ENCODE peak calls at places on chromosome 17, in eight cellular contexts. H is heart right ventricle, K is astrocyte of the spinal cord, D is PC-9, O is AG04449, F is AG09309, I is adrenal gland, X is fibroblast of mammary gland. B is an unnamed sample.

GRCh38 chr17:7440113-7440822 is 956 bp downstream of the FGF11 start:
- DNase-seq in H (peak; percentile 67), K (peak; percentile 6), D (no peak), O (no peak), F (no peak), I (peak; percentile 86), X (no peak), B (no peak)

GRCh38 chr17:15086776-15087175 is 178.3 kb downstream of the PMP22 start:
- DNase-seq in H (no peak), K (no peak), D (no peak), O (no peak), F (no peak), I (no peak), X (no peak), B (no peak)

GRCh38 chr17:28612936-28613872 is 781 bp downstream of the RSKR start:
- DNase-seq in H (no peak), K (peak; percentile 38), D (no peak), O (no peak), F (no peak), I (peak; percentile 36), X (peak; percentile 30), B (no peak)

GRCh38 chr17:38545531-38546225 is 60.1 kb downstream of the SRCIN1 start:
- DNase-seq in H (no peak), K (no peak), D (no peak), O (no peak), F (no peak), I (no peak), X (no peak), B (no peak)

GRCh38 chr17:16442141-16442540 is 26.8 kb downstream of the TRPV2 start:
- DNase-seq in H (no peak), K (peak; percentile 35), D (no peak), O (no peak), F (no peak), I (no peak), X (peak; percentile 62), B (no peak)

GRCh38 chr17:50186661-50187402 is 14.6 kb downstream of the COL1A1 start:
- DNase-seq in H (no peak), K (peak; percentile 83), D (no peak), O (no peak), F (no peak), I (no peak), X (peak; percentile 72), B (no peak)

GRCh38 chr17:55672585-55673501 is 49.8 kb downstream of the TMEM100 start:
- DNase-seq in H (no peak), K (no peak), D (no peak), O (no peak), F (no peak), I (no peak), X (peak; percentile 73), B (no peak)

GRCh38 chr17:15263206-15263579 is 1.9 kb downstream of the PMP22 start:
- DNase-seq in H (peak; percentile 87), K (peak; percentile 90), D (no peak), O (no peak), F (peak; percentile 71), I (peak; percentile 47), X (peak; percentile 88), B (peak; percentile 79)

GRCh38 chr17:69960755-69961154 is 114.3 kb upstream of the KCNJ16 start:
- DNase-seq in H (peak; percentile 39), K (no peak), D (no peak), O (no peak), F (no peak), I (peak; percentile 52), X (no peak), B (no peak)

GRCh38 chr17:82965371-82965770 is 114.0 kb upstream of the METRNL start:
- DNase-seq in H (no peak), K (no peak), D (no peak), O (no peak), F (no peak), I (no peak), X (no peak), B (no peak)

GRCh38 chr17:82962163-82962720 is 117.2 kb upstream of the METRNL start:
- DNase-seq in H (no peak), K (peak; percentile 12), D (no peak), O (no peak), F (peak; percentile 17), I (no peak), X (peak; percentile 57), B (no peak)

GRCh38 chr17:82964851-82965341 is 114.5 kb upstream of the METRNL start:
- DNase-seq in H (no peak), K (no peak), D (no peak), O (no peak), F (no peak), I (no peak), X (no peak), B (no peak)

GRCh38 chr17:82961366-82962162 is 117.8 kb upstream of the METRNL start:
- DNase-seq in H (no peak), K (no peak), D (no peak), O (no peak), F (no peak), I (no peak), X (no peak), B (no peak)

DNA sequence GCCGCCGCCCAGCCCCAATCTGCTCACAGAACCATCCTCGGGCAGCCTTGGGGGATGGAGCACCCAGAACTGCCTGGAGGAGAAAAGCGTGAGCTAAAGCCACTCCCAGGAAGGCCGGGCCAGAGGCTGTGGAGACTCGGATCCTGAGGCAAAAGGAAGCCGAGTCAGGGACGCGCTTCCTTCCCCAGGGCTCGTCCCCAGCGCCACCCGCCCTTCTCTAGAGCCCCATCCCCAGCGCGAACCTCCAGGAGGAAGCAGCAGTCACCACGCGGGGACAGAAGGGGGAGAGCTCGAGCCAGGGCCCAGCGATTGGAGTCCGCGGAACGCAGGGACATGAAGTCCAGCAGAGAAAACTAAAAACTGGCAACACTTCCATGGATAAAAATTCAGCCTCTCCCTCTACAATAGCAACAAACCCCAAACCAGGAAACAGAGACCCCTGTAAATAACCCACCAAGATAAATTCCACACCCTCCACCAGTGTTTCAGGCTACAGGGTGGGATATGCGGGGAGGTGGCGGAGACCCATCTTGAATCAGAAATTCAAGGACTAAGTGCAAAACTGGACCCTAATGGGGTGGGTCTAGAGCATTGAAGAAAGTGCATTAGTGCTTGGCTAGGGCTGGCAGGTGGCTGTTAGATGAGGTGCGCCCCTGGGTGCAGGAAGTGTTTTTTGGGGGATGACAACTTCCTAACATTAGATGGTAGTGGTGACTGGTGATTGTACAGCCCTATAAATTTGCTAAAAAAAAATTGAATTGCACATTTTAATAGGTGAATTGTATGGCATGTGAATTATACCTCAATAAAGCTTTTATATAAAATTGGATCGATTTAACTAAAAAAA is 116.1 kb upstream of the METRNL start:
- DNase-seq in H (peak; percentile 82), K (peak; percentile 78), D (no peak), O (no peak), F (peak; percentile 63), I (peak; percentile 61), X (peak; percentile 70), B (peak; percentile 17)
- TF ChIP-seq CTCF in H (peak; percentile 86), K (peak; percentile 94), D (no peak), O (peak; percentile 94), F (peak; percentile 92), I (peak; percentile 79), X (peak; percentile 67), B (peak; percentile 96)

GRCh38 chr17:64441772-64442549 is 7.0 kb upstream of the MILR1 start:
- DNase-seq in H (no peak), K (peak; percentile 52), D (peak; percentile 65), O (peak; percentile 33), F (no peak), I (no peak), X (peak; percentile 44), B (peak; percentile 37)
- H3K4me3 ChIP-seq in H (no peak overlapping the region), K (no peak overlapping the region), D (no peak overlapping the region), O (no peak overlapping the region), F (no peak overlapping the region), I (no peak overlapping the region), X (no peak overlapping the region), B (no peak overlapping the region)

GRCh38 chr17:42260318-42260717 is 15.9 kb downstream of the STAT5B start:
- DNase-seq in H (no peak), K (no peak), D (no peak), O (no peak), F (no peak), I (no peak), X (no peak), B (no peak)
- TF ChIP-seq CTCF in H (no peak), K (no peak), D (no peak), O (no peak), F (no peak), I (no peak), X (no peak), B (no peak)

GRCh38 chr17:42518755-42519545 is 17.1 kb upstream of the NAGLU start:
- DNase-seq in H (peak; percentile 55), K (peak; percentile 26), D (peak; percentile 89), O (no peak), F (no peak), I (peak; percentile 47), X (no peak), B (no peak)
- H3K4me3 ChIP-seq in H (no peak overlapping the region), K (no peak overlapping the region), D (peak overlapping the region; percentile 5), O (no peak overlapping the region), F (no peak overlapping the region), I (no peak overlapping the region), X (no peak overlapping the region), B (no peak overlapping the region)

B was measured in retinal pigment epithelial cell.